ENCODE peak calls at places on chromosomes 4 and X, in four cellular contexts. M is K562, K is WTC11, P is HepG2. G is an unnamed sample.

GRCh38 chr4:36471903-36472302 is 190.5 kb downstream of the DTHD1 start:
- DNase-seq in M (no peak), K (no peak), P (no peak), G (no peak)

GRCh38 chrX:54043084-54043483 is 1.2 kb downstream of the PHF8 start:
- DNase-seq in M (no peak), K (no peak), P (no peak), G (no peak)

GRCh38 chr4:10095296-10095991 is 21.2 kb downstream of the WDR1 start:
- DNase-seq in M (no peak), K (no peak), P (no peak), G (no peak)

GRCh38 chr4:136097676-136098075 is 1434.6 kb downstream of the PCDH18 start:
- DNase-seq in M (no peak), K (no peak), P (no peak), G (no peak)

GRCh38 chrX:120014354-120015129 is 62.9 kb downstream of the RHOXF2B start:
- DNase-seq in M (no peak), K (no peak), P (no peak), G (no peak)

GRCh38 chr4:177681902-177682301 is 239.7 kb upstream of the AGA start:
- DNase-seq in M (no peak), K (no peak), P (no peak), G (no peak)

GRCh38 chr4:156999175-156999517 is 27.5 kb upstream of the PDGFC start:
- DNase-seq in M (no peak), K (no peak), P (peak; percentile 79), G (no peak)

GRCh38 chr4:70718811-70719604 is 2.8 kb upstream of the RUFY3 start:
- DNase-seq in M (no peak), K (no peak), P (no peak), G (no peak)

GRCh38 chr4:4572821-4573220 is 31.0 kb upstream of the STX18 start:
- DNase-seq in M (no peak), K (no peak), P (no peak), G (no peak)

GRCh38 chr4:73653695-73654106 is 33.5 kb upstream of the RASSF6 start:
- DNase-seq in M (peak; percentile 44), K (no peak), P (peak; percentile 45), G (peak; percentile 38)

GRCh38 chr4:147984065-147984777 is 252.3 kb downstream of the ARHGAP10 start:
- DNase-seq in M (peak; percentile 54), K (peak; percentile 67), P (peak; percentile 38), G (peak; percentile 55)

GRCh38 chr4:56648245-56649151 is 32.6 kb downstream of the HOPX start:
- DNase-seq in M (no peak), K (no peak), P (no peak), G (no peak)

GRCh38 chr4:168057412-168057811 is 34.9 kb upstream of the ANXA10 start:
- DNase-seq in M (no peak), K (no peak), P (no peak), G (no peak)

GRCh38 chr4:91758487-91758886 is 545.3 kb upstream of the GRID2 start:
- DNase-seq in M (no peak), K (no peak), P (no peak), G (no peak)
- TF ChIP-seq FOXJ3 in M (no peak), K (no peak), P (no peak), G (no peak)

GRCh38 chrX:109732780-109733657 is at the start of gene ACSL4:
- DNase-seq in M (peak; percentile 91), K (peak; percentile 82), P (peak; percentile 63), G (peak; percentile 88)

GRCh38 chrX:109733658-109734022 is 583 bp upstream of the ACSL4 start:
- DNase-seq in M (no peak), K (no peak), P (no peak), G (no peak)

GRCh38 chrX:109735241-109735744 is 2.2 kb upstream of the ACSL4 start:
- DNase-seq in M (no peak), K (no peak), P (no peak), G (no peak)

GRCh38 chrX:109732319-109732779 is 708 bp downstream of the ACSL4 start:
- DNase-seq in M (peak; percentile 50), K (no peak), P (no peak), G (peak; percentile 35)
- TF ChIP-seq FOXJ3 in M (no peak), K (no peak), P (no peak), G (no peak)

DNA sequence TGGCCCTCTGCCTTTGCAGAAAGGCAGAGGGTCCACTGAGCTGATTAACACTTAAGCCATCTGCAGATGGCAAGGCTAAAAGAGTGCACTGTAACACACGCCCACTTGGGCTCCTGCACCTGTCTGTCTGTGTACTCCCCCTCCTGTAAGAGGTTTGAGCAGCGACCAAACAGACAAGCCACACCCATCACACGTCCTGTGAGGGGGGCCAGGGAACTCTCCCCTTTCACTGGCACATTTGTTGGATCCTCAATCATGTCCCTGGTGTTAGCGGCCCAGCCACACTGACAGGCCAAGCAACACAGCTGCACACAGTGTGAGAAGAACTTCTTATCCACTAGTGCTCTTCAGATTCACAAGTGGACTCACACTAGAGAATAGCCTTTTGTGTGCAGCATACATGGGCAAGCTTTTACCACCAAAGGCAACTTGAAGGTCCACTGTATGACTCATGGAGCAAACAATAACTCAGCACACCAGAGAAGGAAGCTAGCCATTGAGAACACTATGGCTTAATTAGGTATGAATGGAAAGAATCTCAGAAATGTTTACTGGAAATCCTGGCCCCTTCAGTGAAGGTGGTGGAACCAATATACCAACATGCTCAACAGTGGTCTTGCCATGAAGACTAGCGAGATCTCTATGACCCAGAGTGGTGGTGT is 29.1 kb upstream of the UTP14A start:
- DNase-seq in M (no peak), K (no peak), P (peak; percentile 78), G (no peak)
- TF ChIP-seq FOXJ3 in M (no peak), K (no peak), P (no peak), G (no peak)

DNA sequence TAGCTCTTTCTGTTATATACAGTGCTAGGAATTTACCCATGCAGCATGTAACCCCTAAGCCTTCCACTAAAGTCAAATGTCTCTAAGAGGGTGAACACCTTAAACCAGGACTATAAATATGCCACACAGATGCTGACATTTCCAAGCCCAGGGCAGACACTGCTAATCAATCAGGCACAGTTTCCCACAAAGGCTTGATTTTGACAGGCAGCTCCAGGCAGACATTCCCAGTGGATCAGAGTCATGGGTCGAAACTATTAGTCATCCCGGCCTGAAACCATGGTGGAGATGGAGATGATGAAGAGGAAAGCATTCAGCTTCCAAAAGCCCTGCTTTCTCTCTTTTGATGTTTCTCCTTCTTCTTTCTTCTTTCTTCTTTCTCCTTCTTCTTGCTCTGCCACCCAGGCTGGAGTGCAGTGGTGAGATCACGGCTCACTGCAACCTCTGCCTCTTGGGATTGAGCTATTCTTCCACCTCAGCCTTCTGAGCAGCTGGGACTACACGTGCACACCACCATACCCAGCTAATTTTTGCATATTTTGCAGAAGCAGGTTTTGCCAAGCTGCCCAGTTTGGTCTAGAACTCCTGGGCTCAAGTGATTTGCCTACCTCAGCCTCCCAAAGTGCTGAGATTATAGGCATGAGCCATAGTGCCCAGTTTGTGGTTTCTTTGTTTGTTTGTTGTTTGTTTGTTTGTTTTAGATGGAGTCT is 21.0 kb upstream of the SORCS2 start:
- DNase-seq in M (no peak), K (no peak), P (no peak), G (no peak)
- TF ChIP-seq FOXJ3 in M (no peak), K (no peak), P (no peak), G (no peak)

DNA sequence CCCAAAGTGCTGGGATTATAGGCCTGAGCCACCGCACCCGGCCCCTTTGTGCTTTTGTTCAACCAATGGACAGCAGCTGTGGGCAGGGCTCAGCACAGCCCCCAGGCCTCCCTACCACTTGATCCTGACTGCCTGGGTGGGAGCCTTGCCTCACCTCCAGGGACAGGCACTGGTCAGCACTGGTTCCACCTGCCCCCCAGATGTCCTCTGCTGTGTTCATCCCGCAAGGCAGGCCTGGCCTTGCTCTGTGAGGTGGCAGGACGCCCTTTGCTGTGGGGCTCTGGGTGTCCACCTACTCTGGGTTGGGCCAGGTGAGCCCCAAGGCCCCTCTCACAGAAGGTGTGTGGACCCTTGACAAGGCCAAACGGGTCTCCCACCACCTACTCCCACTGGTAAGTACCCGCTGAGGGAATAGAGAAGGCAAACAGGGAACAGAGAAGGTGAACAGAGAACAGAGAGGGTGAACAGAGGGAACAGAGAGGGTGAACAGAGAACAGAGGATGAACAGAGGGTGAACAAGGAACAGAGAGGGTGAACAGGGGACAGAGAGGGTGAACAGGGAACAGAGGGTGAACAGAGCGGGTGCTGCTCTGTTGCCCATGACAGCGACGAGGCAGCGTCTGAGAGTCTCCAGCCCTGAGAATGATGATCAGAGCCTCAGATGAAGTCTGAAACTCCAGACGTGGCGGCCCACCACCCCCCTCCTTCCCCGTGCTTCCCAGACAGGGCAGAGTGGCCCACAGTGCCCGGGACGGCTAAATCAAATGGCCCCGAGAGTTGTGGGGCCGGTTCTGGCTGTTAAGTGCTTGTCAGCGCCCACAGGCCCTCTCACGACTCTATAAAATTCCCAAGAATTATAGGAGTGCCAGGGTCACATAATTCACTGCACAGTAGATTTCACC is 55.0 kb upstream of the NKX1-1 start:
- DNase-seq in M (no peak), K (no peak), P (no peak), G (peak; percentile 24)
- TF ChIP-seq FOXJ3 in M (no peak), K (no peak), P (no peak), G (no peak)

GRCh38 chrX:77785400-77785745 is 643 bp downstream of the ATRX start:
- DNase-seq in M (peak; percentile 46), K (peak; percentile 10), P (no peak), G (peak; percentile 74)

GRCh38 chrX:77793950-77794349 is 7.9 kb upstream of the ATRX start:
- DNase-seq in M (no peak), K (no peak), P (no peak), G (no peak)

GRCh38 chrX:77785746-77786548 is at the start of gene ATRX:
- DNase-seq in M (peak; percentile 77), K (peak; percentile 64), P (peak; percentile 82), G (peak; percentile 88)

DNA sequence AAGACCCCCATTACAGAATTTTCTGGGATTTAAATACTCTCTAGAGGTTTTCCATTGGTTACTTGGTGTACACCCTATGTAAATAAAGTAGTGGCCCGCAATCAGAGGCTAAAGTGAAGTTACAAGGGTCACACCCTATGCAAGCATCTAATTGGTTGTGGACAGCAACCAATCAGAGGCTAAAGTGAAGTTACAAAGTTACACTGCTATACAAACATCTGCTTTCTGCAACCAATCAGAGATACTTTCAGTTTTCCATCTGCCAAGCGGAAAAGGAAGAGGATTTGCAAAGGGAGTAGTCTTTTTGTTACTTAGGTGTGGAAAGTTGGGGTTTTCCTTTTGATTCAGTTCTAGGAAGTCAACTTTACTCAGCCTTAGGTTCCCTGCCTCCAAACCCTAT is 2.0 kb upstream of the ATRX start:
- DNase-seq in M (peak; percentile 40), K (no peak), P (peak; percentile 86), G (no peak)
- TF ChIP-seq FOXJ3 in M (no peak), K (no peak), P (no peak), G (no peak)

DNA sequence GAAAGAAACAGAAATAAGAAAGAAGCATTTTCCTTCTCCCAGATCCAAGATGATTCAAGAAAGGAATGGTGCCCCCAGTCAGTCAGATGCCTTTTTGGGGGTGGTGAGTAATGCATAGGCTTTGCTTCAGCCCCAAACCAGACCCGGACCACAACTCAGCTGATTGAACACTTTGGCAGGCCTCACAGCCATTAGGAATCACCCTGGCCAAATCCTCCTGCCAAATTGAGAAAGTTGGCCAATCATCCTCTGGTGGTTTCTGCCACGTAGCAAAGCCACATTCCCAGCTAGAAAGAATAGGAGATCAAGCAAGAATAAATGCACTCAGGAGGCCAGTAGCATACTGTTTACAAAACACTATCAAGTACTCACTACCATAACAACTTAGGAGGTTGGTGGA is 33.7 kb downstream of the FRMD7 start:
- DNase-seq in M (no peak), K (no peak), P (no peak), G (no peak)
- TF ChIP-seq FOXJ3 in M (no peak), K (no peak), P (no peak), G (no peak)

G was measured in SK-N-SH.